ENCODE peak calls at places on chromosomes 5 and 9, in four cellular contexts. H is SK-N-SH, O is H1, A is trophoblast cell. W is an unnamed sample.

GRCh38 chr9:109745335-109746283 is 34.4 kb upstream of the PALM2AKAP2 start:
- DNase-seq in H (no peak), O (no peak), A (no peak), W (no peak)

GRCh38 chr5:139964266-139964993 is 78.7 kb downstream of the NRG2 start:
- DNase-seq in H (no peak), O (no peak), A (no peak), W (no peak)

GRCh38 chr9:108634164-108634563 is 221.6 kb downstream of the ACTL7B start:
- DNase-seq in H (no peak), O (no peak), A (no peak), W (no peak)

GRCh38 chr9:127174386-127175318 is 52.2 kb upstream of the ANGPTL2 start:
- DNase-seq in H (no peak), O (no peak), A (no peak), W (no peak)

GRCh38 chr5:143229896-143230675 is 173.4 kb downstream of the NR3C1 start:
- DNase-seq in H (no peak), O (no peak), A (no peak), W (no peak)

GRCh38 chr9:104993291-104993963 is 65.5 kb upstream of the ABCA1 start:
- DNase-seq in H (no peak), O (peak; percentile 80), A (peak; percentile 46), W (no peak)

GRCh38 chr5:163506726-163507125 is 1.3 kb downstream of the MAT2B start:
- DNase-seq in H (no peak), O (no peak), A (peak; percentile 15), W (no peak)

GRCh38 chr9:134413890-134414731 is 87.9 kb downstream of the RXRA start:
- DNase-seq in H (peak; percentile 76), O (no peak), A (peak; percentile 39), W (no peak)

GRCh38 chr9:6433405-6433804 is 20.4 kb downstream of the UHRF2 start:
- DNase-seq in H (no peak), O (no peak), A (peak; percentile 62), W (no peak)

GRCh38 chr5:135448071-135448704 is 1.0 kb upstream of the DCANP1 start:
- DNase-seq in H (no peak), O (no peak), A (peak; percentile 26), W (no peak)

GRCh38 chr5:154575869-154576806 is 98.1 kb upstream of the HAND1 start:
- DNase-seq in H (peak; percentile 40), O (no peak), A (no peak), W (no peak)

GRCh38 chr9:7058539-7058938 is 300.8 kb downstream of the KDM4C start:
- DNase-seq in H (no peak), O (no peak), A (no peak), W (no peak)

GRCh38 chr5:173065155-173065554 is 9.0 kb downstream of the CREBRF start:
- DNase-seq in H (no peak), O (no peak), A (no peak), W (no peak)

GRCh38 chr9:18260527-18260926 is 213.4 kb upstream of the ADAMTSL1 start:
- DNase-seq in H (peak; percentile 13), O (no peak), A (no peak), W (no peak)

GRCh38 chr5:14177651-14178050 is 34.5 kb downstream of the TRIO start:
- DNase-seq in H (no peak), O (no peak), A (no peak), W (no peak)

GRCh38 chr5:52388349-52388748 is 399.4 kb upstream of the ITGA1 start:
- DNase-seq in H (no peak), O (no peak), A (no peak), W (no peak)

GRCh38 chr5:137086289-137086838 is 412.8 kb downstream of the SPOCK1 start:
- DNase-seq in H (no peak), O (no peak), A (no peak), W (no peak)

GRCh38 chr9:108956098-108956533 is 21.9 kb downstream of the ABITRAM start:
- DNase-seq in H (peak; percentile 50), O (no peak), A (no peak), W (no peak)

GRCh38 chr5:16782227-16782626 is 153.9 kb downstream of the MYO10 start:
- DNase-seq in H (no peak), O (no peak), A (no peak), W (no peak)

GRCh38 chr5:24547127-24547526 is 97.7 kb downstream of the CDH10 start:
- DNase-seq in H (no peak), O (no peak), A (no peak), W (no peak)

GRCh38 chr9:133509179-133510083 is 15.3 kb downstream of the MYMK start:
- DNase-seq in H (peak; percentile 67), O (no peak), A (no peak), W (no peak)

GRCh38 chr9:38682713-38683112 is 37.2 kb downstream of the FAM240B start:
- DNase-seq in H (no peak), O (no peak), A (peak; percentile 86), W (no peak)

DNA sequence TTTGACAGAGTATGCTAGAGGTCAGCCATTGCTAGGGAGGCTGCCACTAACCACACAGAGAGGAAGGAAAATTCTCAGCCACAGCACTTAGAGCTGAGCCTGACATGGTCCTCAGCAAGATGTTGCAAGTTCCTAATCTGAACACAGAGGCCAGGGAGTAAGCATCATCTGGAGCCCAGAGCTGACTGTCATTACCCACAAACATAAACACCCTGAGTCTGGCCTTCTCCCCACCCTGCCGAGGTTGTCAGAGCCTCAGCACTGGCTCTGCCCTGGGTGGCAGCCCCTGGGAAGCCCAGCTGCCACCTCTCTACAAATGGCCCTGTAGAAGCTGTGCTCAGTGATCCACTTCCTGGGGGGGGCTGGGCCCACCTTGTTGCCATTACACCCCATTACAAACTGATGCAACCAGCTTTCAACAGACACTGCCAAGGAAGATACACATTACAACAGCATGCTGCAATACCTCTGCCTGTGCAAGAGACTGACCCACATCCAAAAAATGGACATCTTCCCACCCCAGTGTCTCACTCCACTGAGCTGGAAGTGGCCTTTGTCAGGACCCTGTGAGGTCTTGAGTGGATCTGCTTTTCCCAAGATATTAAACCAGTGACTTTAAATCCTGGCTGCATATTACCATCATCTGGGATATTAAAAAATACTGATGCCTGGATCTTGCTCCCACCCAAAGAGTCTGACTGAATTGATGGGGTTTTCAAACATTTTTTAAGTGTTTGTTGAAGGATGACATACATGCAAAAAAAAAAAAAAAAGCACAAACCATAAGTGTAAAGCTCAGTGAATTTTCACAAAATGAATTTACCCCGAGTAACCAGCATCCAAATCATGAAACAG is 33.0 kb downstream of the IRF1 start:
- DNase-seq in H (no peak), O (no peak), A (no peak), W (no peak)
- H3K27ac ChIP-seq in H (no peak overlapping the region), O (no peak overlapping the region), A (no peak overlapping the region), W (no peak overlapping the region)

GRCh38 chr9:36842560-36843530 is 191.2 kb downstream of the PAX5 start:
- DNase-seq in H (peak; percentile 46), O (no peak), A (no peak), W (no peak)

GRCh38 chr9:36839131-36839885 is 194.8 kb downstream of the PAX5 start:
- DNase-seq in H (no peak), O (no peak), A (no peak), W (no peak)

GRCh38 chr9:36843964-36844363 is 190.1 kb downstream of the PAX5 start:
- DNase-seq in H (no peak), O (no peak), A (no peak), W (no peak)

GRCh38 chr9:36837431-36838405 is 196.3 kb downstream of the PAX5 start:
- DNase-seq in H (no peak), O (no peak), A (no peak), W (no peak)

GRCh38 chr9:36840895-36841536 is 193.1 kb downstream of the PAX5 start:
- DNase-seq in H (no peak), O (no peak), A (peak; percentile 97), W (no peak)
- H3K27me3 ChIP-seq in H (no peaks in the 10 kb centered on the region), O (no peaks in the 10 kb centered on the region), A (no peaks in the 10 kb centered on the region), W (no peaks in the 10 kb centered on the region)

GRCh38 chr5:128081111-128081865 is 2.3 kb upstream of the SLC12A2 start:
- DNase-seq in H (peak; percentile 19), O (no peak), A (peak; percentile 93), W (no peak)

GRCh38 chr5:128084228-128085167 is 932 bp downstream of the SLC12A2 start:
- DNase-seq in H (peak; percentile 52), O (peak; percentile 64), A (peak; percentile 71), W (no peak)

GRCh38 chr5:128082551-128083032 is 974 bp upstream of the SLC12A2 start:
- DNase-seq in H (no peak), O (no peak), A (no peak), W (no peak)

GRCh38 chr5:128083811-128084227 is 253 bp downstream of the SLC12A2 start:
- DNase-seq in H (peak; percentile 87), O (peak; percentile 81), A (no peak), W (no peak)

DNA sequence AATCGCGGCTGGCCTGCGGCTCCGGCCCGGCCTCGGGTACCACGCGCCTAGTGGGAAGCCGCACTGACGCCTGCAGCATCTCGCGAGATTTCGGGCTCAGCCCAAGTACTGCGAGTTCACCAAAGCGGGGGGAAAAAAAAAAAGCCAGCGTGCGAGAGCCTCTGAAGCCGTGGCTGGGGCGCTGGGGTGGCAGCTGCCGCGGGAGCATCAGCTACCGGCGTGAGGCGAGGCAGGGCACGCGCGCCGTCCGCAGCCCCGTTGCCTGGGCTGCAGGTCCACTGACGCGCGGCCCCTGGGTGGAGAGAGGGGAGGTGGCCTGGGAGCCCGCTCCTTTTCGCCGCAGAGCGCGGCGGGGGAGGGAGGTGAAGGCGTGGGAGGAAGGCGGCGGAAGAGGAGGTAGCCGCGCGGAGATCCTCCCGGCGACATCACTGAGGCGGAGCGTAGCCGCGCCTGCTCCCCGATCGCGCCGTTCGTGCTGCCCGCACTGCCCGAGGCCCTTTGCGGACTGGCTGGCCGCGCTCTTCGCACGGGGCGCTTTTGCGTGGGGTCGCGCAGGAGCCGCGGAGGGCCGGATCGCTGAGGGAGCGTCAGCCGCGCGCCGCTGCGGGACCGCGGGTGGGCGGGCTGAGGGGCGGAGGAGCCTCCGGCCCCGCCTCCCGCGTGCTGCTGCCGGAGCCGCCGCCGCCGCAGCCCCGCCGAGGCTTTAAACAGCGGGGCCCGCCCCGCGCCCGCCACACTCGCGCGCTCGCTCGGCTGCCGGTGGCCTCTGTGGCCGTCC is at the start of gene SLC12A2:
- DNase-seq in H (peak; percentile 92), O (peak; percentile 84), A (peak; percentile 95), W (peak; percentile 73)
- H3K4me1 ChIP-seq in H (peaks cover 18% of the 10 kb centered on the region), O (peaks cover 4% of the 10 kb centered on the region), A (peaks cover 3% of the 10 kb centered on the region), W (no peaks in the 10 kb centered on the region)

DNA sequence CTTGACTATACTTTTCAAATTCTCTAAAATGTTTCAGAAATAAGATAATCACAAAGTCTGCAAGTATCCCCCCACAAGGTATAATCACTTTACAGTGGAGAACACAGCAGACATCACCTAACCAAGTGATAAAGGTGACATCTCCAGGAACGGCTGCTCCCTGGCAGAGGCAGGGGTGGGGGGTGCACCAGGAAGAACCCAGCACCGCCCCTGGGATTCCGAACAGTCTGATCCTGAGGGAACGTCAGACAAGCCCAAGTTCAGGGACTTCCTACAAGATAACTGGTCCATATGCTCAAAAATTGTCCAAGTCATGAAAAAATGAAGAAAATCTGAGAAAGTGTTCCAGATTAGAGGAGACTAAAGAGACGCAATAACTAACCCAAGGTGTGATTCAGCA is 85.4 kb downstream of the HSD17B3 start:
- DNase-seq in H (no peak), O (no peak), A (no peak), W (no peak)
- H3K27ac ChIP-seq in H (peak overlapping the region; percentile 94), O (no peak overlapping the region), A (peak overlapping the region; percentile 59), W (no peak overlapping the region)

DNA sequence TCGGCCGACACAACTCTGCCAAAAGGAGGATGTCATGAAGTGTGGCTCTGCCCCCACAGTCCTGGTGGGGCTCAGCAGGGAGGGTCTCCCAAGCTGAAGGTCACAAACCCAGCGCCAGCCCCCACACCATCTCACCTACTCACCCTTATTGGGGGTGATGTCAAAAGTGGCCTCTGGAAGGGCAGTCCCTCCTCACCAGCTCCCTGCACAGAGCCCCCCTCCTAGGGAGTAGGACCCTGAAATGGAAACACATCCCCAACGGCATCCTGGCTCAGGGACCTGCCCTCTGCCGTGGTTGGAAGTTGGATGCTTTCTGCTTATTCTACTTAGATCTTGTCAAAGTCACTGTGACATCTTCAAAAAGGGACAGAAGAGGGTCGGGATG is 89.5 kb downstream of the NSUN2 start:
- DNase-seq in H (no peak), O (no peak), A (no peak), W (no peak)
- H3K27me3 ChIP-seq in H (no peaks in the 10 kb centered on the region), O (no peaks in the 10 kb centered on the region), A (no peaks in the 10 kb centered on the region), W (no peaks in the 10 kb centered on the region)